ENCODE peak calls at places on chromosome 3, in eight cellular contexts. W is pancreas; A is astrocyte; O is Peyer's patch; I is CD4-positive, alpha-beta T cell; T is CD4-positive, alpha-beta memory T cell; D is fibroblast of lung; E is adrenal gland. L is an unnamed sample. For H3K9me3, the result is how much of the 10 kb centered on the place peaks cover.

GRCh38 chr3:133413166-133414020 is 13.5 kb downstream of the BFSP2 start:
- DNase-seq in A (no peak), O (no peak), T (no peak), W (no peak), D (peak), I (no peak), E (no peak), L (no peak)

GRCh38 chr3:126659915-126660886 is 5.3 kb upstream of the TXNRD3 start:
- DNase-seq in O (no peak), I (no peak), E (no peak), D (no peak), A (no peak), T (no peak), W (no peak), L (no peak)

GRCh38 chr3:152272771-152273242 is 4.1 kb downstream of the MBNL1 start:
- DNase-seq in E (no peak), W (no peak), A (peak), D (peak), T (no peak), O (no peak), I (no peak), L (no peak)

GRCh38 chr3:13537926-13538325 is 11.0 kb upstream of the FBLN2 start:
- DNase-seq in D (peak), A (peak), W (no peak), O (no peak), E (no peak), T (no peak), I (no peak), L (no peak)

GRCh38 chr3:130948374-130948773 is 54.5 kb downstream of the ATP2C1 start:
- DNase-seq in E (no peak), W (no peak), A (no peak), O (no peak), D (no peak), I (no peak), T (no peak), L (no peak)

GRCh38 chr3:179015551-179016020 is 56.0 kb downstream of the ZMAT3 start:
- DNase-seq in E (peak), T (peak), W (no peak), I (peak), A (peak), O (peak), D (peak), L (no peak)

GRCh38 chr3:65901236-65901635 is 137.5 kb downstream of the MAGI1 start:
- DNase-seq in D (no peak), I (no peak), O (no peak), E (no peak), T (no peak), A (no peak), W (no peak), L (no peak)

GRCh38 chr3:28347374-28348285 is 891 bp upstream of the ZCWPW2 start:
- DNase-seq in T (no peak), O (no peak), I (no peak), W (no peak), E (no peak), D (peak), A (no peak), L (no peak)

GRCh38 chr3:9352917-9353823 is 9.7 kb upstream of the THUMPD3 start:
- DNase-seq in A (peak), I (peak), T (peak), O (peak), E (peak), W (no peak), D (peak), L (peak)

GRCh38 chr3:130093741-130094391 is 12.2 kb downstream of the ALG1L2 start:
- DNase-seq in W (no peak), O (peak), E (no peak), D (no peak), A (no peak), I (peak), T (peak), L (no peak)

GRCh38 chr3:48433472-48434118 is 3.7 kb upstream of the PLXNB1 start:
- DNase-seq in T (no peak), O (peak), E (no peak), I (no peak), D (peak), A (peak), W (no peak), L (no peak)

GRCh38 chr3:23999012-23999641 is 54.0 kb downstream of the NR1D2 start:
- DNase-seq in W (no peak), O (peak), E (peak), D (peak), I (peak), T (peak), A (no peak), L (peak)

GRCh38 chr3:46851364-46852328 is 11.6 kb downstream of the MYL3 start:
- DNase-seq in I (no peak), E (peak), D (no peak), A (no peak), O (peak), W (peak), T (no peak), L (peak)

GRCh38 chr3:71585126-71585525 is 1.6 kb upstream of the FOXP1 start:
- DNase-seq in A (no peak), I (no peak), E (peak), W (no peak), T (peak), O (no peak), D (no peak), L (no peak)

GRCh38 chr3:159792070-159792469 is 196.6 kb upstream of the IL12A start:
- DNase-seq in W (no peak), O (no peak), D (no peak), E (no peak), T (no peak), I (no peak), A (no peak), L (no peak)

GRCh38 chr3:65936908-65937638 is 101.6 kb downstream of the MAGI1 start:
- DNase-seq in E (no peak), W (no peak), T (no peak), O (no peak), D (no peak), I (no peak), A (no peak), L (no peak)

GRCh38 chr3:118818386-118818785 is 216.3 kb downstream of the IGSF11 start:
- DNase-seq in O (no peak), I (no peak), E (no peak), W (no peak), A (peak), T (no peak), D (peak), L (no peak)

GRCh38 chr3:153210116-153210515 is 48.1 kb downstream of the RAP2B start:
- DNase-seq in A (no peak), T (peak), I (peak), E (no peak), W (no peak), O (no peak), D (peak), L (no peak)

GRCh38 chr3:127679534-127680145 is 6.9 kb downstream of the ABTB1 start:
- DNase-seq in O (peak), I (no peak), T (no peak), A (no peak), W (no peak), E (peak), D (no peak), L (no peak)

GRCh38 chr3:19645093-19645492 is 288.9 kb downstream of the EFHB start:
- DNase-seq in T (no peak), D (no peak), W (no peak), I (no peak), O (no peak), A (peak), E (no peak), L (no peak)

GRCh38 chr3:19641408-19641807 is 292.6 kb downstream of the EFHB start:
- DNase-seq in O (no peak), T (no peak), W (no peak), D (no peak), I (no peak), E (no peak), A (no peak), L (no peak)

GRCh38 chr3:19644405-19644804 is 289.6 kb downstream of the EFHB start:
- DNase-seq in A (no peak), E (no peak), W (no peak), T (no peak), D (no peak), I (no peak), O (no peak), L (no peak)
- H3K9me3 ChIP-seq in A (under half), E (under half), W (under half), T (under half), D (under half), I (under half), O (under half), L (under half)

GRCh38 chr3:120645083-120645800 is 36.8 kb downstream of the HGD start:
- DNase-seq in I (no peak), W (no peak), T (no peak), A (peak), D (no peak), E (no peak), O (no peak), L (no peak)
- H3K9me3 ChIP-seq in I (under half), W (under half), T (under half), A (under half), D (under half), E (under half), O (under half), L (under half)

GRCh38 chr3:177751770-177752169 is 554.5 kb upstream of the TBL1XR1 start:
- DNase-seq in E (no peak), D (no peak), T (no peak), A (no peak), W (no peak), I (no peak), O (no peak), L (no peak)
- H3K9me3 ChIP-seq in E (under half), D (under half), T (under half), A (under half), W (under half), I (under half), O (under half), L (under half)

GRCh38 chr3:257826-258225 is 61.3 kb downstream of the CHL1 start:
- DNase-seq in T (no peak), I (no peak), A (no peak), O (no peak), D (no peak), E (no peak), W (no peak), L (no peak)
- H3K9me3 ChIP-seq in T (under half), I (under half), A (under half), O (under half), D (under half), E (under half), W (under half), L (under half)

GRCh38 chr3:6697285-6697684 is 163.6 kb upstream of the GRM7 start:
- DNase-seq in E (no peak), O (no peak), A (no peak), T (no peak), D (no peak), I (no peak), W (no peak), L (no peak)

GRCh38 chr3:6697722-6698121 is 163.2 kb upstream of the GRM7 start:
- DNase-seq in D (no peak), O (no peak), A (no peak), W (no peak), T (no peak), E (no peak), I (no peak), L (no peak)
- H3K9me3 ChIP-seq in D (under half), O (under half), A (under half), W (under half), T (under half), E (under half), I (under half), L (under half)

GRCh38 chr3:106814231-106814630 is 563.0 kb upstream of the CCDC54 start:
- DNase-seq in E (no peak), T (no peak), A (no peak), I (no peak), D (no peak), W (no peak), O (no peak), L (no peak)
- H3K9me3 ChIP-seq in E (under half), T (under half), A (under half), I (under half), D (under half), W (under half), O (under half), L (under half)

GRCh38 chr3:155611456-155611855 is 133.4 kb downstream of the PLCH1 start:
- DNase-seq in I (no peak), W (no peak), E (no peak), O (no peak), A (no peak), T (no peak), D (no peak), L (no peak)
- H3K9me3 ChIP-seq in I (under half), W (under half), E (under half), O (under half), A (under half), T (under half), D (under half), L (under half)

GRCh38 chr3:99319961-99320360 is 318.4 kb upstream of the COL8A1 start:
- DNase-seq in D (peak), T (no peak), I (no peak), E (no peak), A (peak), O (no peak), W (no peak), L (no peak)
- H3K9me3 ChIP-seq in D (under half), T (under half), I (under half), E (under half), A (under half), O (under half), W (under half), L (under half)

DNA sequence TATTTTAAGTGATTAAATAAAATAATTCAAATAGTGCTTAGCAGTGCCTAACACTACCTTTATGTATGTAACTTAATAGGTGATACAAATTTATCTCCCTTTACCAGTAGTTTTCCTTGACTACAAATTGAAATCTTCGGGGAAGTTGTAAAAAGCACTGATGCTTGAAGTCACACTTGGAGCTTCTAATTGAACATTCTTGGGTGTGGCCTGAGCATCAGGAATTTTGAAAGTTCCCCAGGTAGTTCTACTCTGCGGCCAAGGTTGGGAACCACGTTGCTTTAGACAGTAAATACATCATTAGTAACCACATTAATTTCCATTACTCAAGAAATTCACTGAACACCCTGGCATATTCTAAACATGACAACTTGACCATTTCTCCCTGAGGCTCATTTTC is 351.4 kb downstream of the CNTN6 start:
- DNase-seq in E (no peak), T (no peak), I (no peak), A (no peak), D (no peak), O (no peak), W (no peak), L (no peak)
- H3K9me3 ChIP-seq in E (under half), T (under half), I (under half), A (under half), D (under half), O (under half), W (under half), L (under half)

L was measured in T-helper 17 cell.